ENCODE peak calls at places on chromosomes 2 and 18, in five cellular contexts. E is A549, G is HepG2, U is K562, B is H1. X is an unnamed sample. For H3K4me1, the result is how much of the 10 kb centered on the place peaks cover.

GRCh38 chr2:28583899-28584553 is 88.2 kb downstream of the PLB1 start:
- DNase-seq in E (peak), G (peak), U (peak), B (peak), X (peak)

GRCh38 chr18:22114526-22115321 is 54.7 kb upstream of the GATA6 start:
- DNase-seq in E (no peak), G (no peak), U (no peak), B (no peak), X (no peak)

GRCh38 chr2:64328415-64328722 is 125.6 kb upstream of the LGALSL start:
- DNase-seq in E (no peak), G (no peak), U (no peak), B (no peak), X (no peak)

GRCh38 chr2:181778621-181779195 is 98.4 kb upstream of the NEUROD1 start:
- DNase-seq in E (no peak), G (no peak), U (no peak), B (no peak), X (peak)

GRCh38 chr18:79477711-79478483 is 82.2 kb downstream of the NFATC1 start:
- DNase-seq in E (no peak), G (no peak), U (no peak), B (no peak), X (no peak)

GRCh38 chr18:76667603-76668002 is 154.8 kb upstream of the ZNF236 start:
- DNase-seq in E (no peak), G (no peak), U (no peak), B (no peak), X (no peak)

GRCh38 chr2:121532347-121532766 is 1.7 kb downstream of the RNU4ATAC start:
- DNase-seq in E (peak), G (peak), U (peak), B (no peak), X (peak)

GRCh38 chr2:241381872-241382271 is 25.8 kb downstream of the FARP2 start:
- DNase-seq in E (no peak), G (no peak), U (no peak), B (no peak), X (no peak)

GRCh38 chr2:73075477-73076373 is 4.2 kb upstream of the SFXN5 start:
- DNase-seq in E (no peak), G (no peak), U (no peak), B (no peak), X (peak)

GRCh38 chr2:130241041-130241707 is 42.9 kb upstream of the TUBA3E start:
- DNase-seq in E (peak), G (peak), U (no peak), B (no peak), X (peak)

GRCh38 chr2:164815071-164815793 is 26.4 kb downstream of the COBLL1 start:
- DNase-seq in E (no peak), G (no peak), U (no peak), B (no peak), X (no peak)

GRCh38 chr2:102096103-102096502 is 46.4 kb upstream of the IL1R1 start:
- DNase-seq in E (no peak), G (no peak), U (no peak), B (no peak), X (no peak)

GRCh38 chr2:102091908-102092307 is 50.6 kb upstream of the IL1R1 start:
- DNase-seq in E (no peak), G (no peak), U (no peak), B (no peak), X (no peak)

GRCh38 chr2:102093662-102094061 is 48.9 kb upstream of the IL1R1 start:
- DNase-seq in E (no peak), G (no peak), U (no peak), B (no peak), X (no peak)

GRCh38 chr2:102092518-102092917 is 50.0 kb upstream of the IL1R1 start:
- DNase-seq in E (no peak), G (no peak), U (no peak), B (no peak), X (no peak)

GRCh38 chr2:102094917-102095316 is 47.6 kb upstream of the IL1R1 start:
- DNase-seq in E (peak), G (peak), U (peak), B (no peak), X (peak)
- TF ChIP-seq MAFK in E (peak), G (no peak), U (peak), B (no peak), X (peak)

GRCh38 chr18:37482433-37482832 is 83.2 kb downstream of the CELF4 start:
- DNase-seq in E (no peak), G (no peak), U (no peak), B (no peak), X (no peak)

GRCh38 chr18:37484893-37485834 is 80.4 kb downstream of the CELF4 start:
- DNase-seq in E (peak), G (no peak), U (peak), B (peak), X (peak)

GRCh38 chr18:37481491-37481890 is 84.1 kb downstream of the CELF4 start:
- DNase-seq in E (no peak), G (no peak), U (no peak), B (no peak), X (no peak)

GRCh38 chr18:37483984-37484892 is 81.4 kb downstream of the CELF4 start:
- DNase-seq in E (no peak), G (no peak), U (no peak), B (peak), X (no peak)

DNA sequence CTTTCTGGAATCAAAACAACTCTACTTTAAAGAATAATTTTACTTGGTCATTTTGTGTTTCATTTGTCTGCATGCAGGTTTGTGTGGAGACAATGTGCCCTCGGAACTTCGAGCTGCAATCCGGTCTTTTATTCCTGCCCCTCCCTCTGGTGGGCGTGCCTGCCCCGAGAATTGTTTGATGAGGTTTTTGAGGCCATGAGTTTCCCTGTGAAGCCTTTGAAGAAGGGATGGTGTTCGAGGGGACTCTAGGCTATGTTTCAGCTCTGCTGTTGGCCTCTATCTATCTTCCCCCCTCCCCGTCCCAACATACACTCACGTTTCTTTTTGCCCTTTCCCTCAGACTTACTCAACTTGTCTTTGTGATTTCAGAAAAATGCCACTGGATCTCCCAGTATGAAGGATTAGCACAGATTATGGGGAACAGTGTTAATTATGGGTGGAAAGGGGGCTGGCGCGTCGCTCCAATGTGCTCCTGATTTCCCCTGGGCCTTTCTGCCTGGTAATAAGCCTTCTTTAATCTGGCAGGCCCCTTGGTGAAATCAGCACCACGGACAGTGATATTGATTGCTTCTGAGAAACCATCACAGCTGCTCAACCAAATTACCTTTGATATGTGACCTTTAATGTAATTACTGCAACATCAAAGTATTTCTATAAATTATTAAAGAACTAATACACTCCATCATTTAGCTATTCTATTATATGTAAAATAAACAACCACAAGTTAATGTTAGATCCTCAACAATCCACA is 82.2 kb downstream of the CELF4 start:
- DNase-seq in E (peak), G (no peak), U (peak), B (no peak), X (peak)
- H3K4me1 ChIP-seq in E (under half), G (under half), U (under half), B (under half), X (under half)

GRCh38 chr2:77387324-77387723 is 134.9 kb downstream of the LRRTM4 start:
- DNase-seq in E (no peak), G (no peak), U (no peak), B (peak), X (no peak)
- TF ChIP-seq MAFK in E (no peak), G (no peak), U (no peak), B (no peak), X (no peak)

GRCh38 chr2:216114476-216115223 is 5.5 kb downstream of the XRCC5 start:
- DNase-seq in E (peak), G (peak), U (peak), B (peak), X (peak)
- H3K4me1 ChIP-seq in E (under half), G (half or more), U (under half), B (under half), X (under half)

DNA sequence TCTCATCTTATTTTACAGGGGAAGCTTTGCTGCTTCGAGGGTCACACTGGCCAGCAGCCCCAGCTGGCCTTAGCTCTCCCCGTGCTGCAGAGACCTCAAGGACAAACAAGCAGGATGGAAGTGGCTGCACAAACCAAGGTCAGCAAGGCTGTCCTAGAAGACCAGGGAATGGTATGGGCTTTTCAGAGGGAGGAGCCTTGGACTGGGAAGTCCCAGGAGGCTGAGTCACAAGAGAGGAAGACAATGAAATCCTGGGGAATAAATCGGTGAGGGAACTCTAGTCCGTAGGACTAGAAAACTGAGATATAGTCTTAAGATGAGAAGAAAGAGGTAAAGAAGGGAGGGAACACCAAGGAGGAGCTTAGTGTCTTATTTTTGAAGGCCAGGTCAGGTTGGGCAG is 15.7 kb downstream of the CREG2 start:
- DNase-seq in E (no peak), G (no peak), U (no peak), B (no peak), X (no peak)
- TF ChIP-seq MAFK in E (no peak), G (no peak), U (no peak), B (no peak), X (no peak)

DNA sequence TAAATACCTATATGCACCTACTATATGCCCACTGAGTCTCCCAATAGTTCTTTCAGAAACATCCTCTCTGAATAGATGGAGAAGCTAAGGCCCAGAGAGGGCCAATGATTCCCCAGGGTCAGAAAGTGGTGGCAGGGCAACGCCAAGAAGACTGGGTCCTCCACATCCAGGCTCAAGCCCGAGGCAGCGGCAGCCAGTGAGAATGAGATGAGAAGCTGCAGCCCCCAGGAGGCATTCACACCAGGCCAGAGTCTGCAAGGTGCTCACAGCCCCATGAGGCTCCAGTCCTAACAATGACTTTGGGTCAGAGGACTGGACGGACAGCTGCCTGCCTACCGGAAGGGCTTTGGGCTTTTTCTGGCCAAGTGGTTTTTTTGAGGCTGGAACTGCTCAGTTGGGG is 3.5 kb downstream of the TEX261 start:
- DNase-seq in E (no peak), G (no peak), U (no peak), B (no peak), X (no peak)
- H3K4me1 ChIP-seq in E (under half), G (under half), U (under half), B (under half), X (under half)

DNA sequence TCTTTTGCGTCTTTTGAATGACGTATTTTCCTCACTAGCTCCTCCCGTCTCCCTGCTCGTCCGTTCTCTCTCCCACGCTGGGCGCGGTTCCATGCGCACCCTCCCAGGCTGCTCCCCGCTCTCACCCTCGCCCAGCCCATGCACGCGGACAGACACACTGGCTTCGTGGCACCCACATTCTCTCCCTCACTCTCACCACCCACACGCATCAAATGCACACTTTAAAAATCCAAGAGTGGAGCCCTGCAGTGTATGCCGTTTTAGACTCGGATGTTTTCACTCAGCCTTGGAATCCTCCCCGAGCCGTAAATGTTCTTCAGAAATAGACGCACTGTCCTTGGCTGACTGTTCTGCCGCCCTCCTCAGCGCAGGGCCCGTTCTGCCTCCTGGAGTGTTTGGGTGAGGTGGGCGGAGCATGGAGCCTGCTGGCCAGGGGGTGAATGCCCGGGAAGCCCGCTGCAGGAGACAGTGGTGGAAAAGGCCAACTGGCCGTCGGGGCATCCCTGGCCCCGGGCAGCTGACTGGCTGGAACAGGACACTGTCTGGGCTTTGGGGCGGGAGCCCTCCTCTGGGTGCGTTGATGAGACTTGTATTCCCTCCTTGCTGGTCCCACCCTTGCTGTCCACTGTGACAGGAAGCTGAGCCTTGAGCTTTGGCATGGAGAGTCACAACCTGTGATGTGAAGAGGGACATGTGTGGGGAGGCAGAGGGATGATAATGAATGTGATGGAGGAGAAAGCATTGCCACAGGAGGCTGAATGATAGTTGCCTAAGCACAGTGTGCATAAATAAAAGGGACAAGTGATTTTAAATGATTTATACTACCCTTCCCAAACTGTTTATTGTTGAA is 35.4 kb upstream of the LYPD6B start:
- DNase-seq in E (no peak), G (no peak), U (no peak), B (no peak), X (no peak)
- TF ChIP-seq MAFK in E (no peak), G (no peak), U (no peak), B (no peak), X (no peak)

X was measured in IMR-90.